ENCODE peak calls at places on chromosomes 16 and 17, in four cellular contexts. D is GM13977, R is endothelial cell, N is HFF-Myc. S is an unnamed sample.

GRCh38 chr17:29112780-29113295 is 67.4 kb downstream of the MYO18A start:
- DNase-seq in D (no peak), R (no peak), N (no peak), S (peak; percentile 47)

GRCh38 chr16:1469693-1470201 is 5.1 kb downstream of the CLCN7 start:
- DNase-seq in D (no peak), R (no peak), N (no peak), S (no peak)

GRCh38 chr17:48460055-48460454 is 30.0 kb upstream of the SKAP1 start:
- DNase-seq in D (no peak), R (no peak), N (no peak), S (no peak)

GRCh38 chr16:69535123-69536050 is 30.4 kb upstream of the NFAT5 start:
- DNase-seq in D (no peak), R (peak; percentile 7), N (no peak), S (peak; percentile 74)

GRCh38 chr16:17227278-17227677 is 243.5 kb downstream of the XYLT1 start:
- DNase-seq in D (no peak), R (no peak), N (no peak), S (no peak)

GRCh38 chr16:24729967-24730815 is 740 bp downstream of the TNRC6A start:
- DNase-seq in D (peak; percentile 41), R (peak; percentile 30), N (no peak), S (no peak)

GRCh38 chr16:4293822-4294457 is 21.1 kb upstream of the TFAP4 start:
- DNase-seq in D (no peak), R (peak; percentile 58), N (no peak), S (peak; percentile 77)

GRCh38 chr16:67542464-67542863 is 13.8 kb downstream of the RIPOR1 start:
- DNase-seq in D (peak; percentile 86), R (no peak), N (no peak), S (peak; percentile 72)

GRCh38 chr17:17783121-17783824 is 53.5 kb downstream of the SREBF1 start:
- DNase-seq in D (peak; percentile 84), R (peak; percentile 49), N (no peak), S (peak; percentile 74)

GRCh38 chr16:53695070-53695469 is 8.6 kb downstream of the RPGRIP1L start:
- DNase-seq in D (no peak), R (no peak), N (no peak), S (peak; percentile 85)

GRCh38 chr16:84044108-84044488 is 1.5 kb upstream of the SLC38A8 start:
- DNase-seq in D (no peak), R (peak; percentile 52), N (no peak), S (no peak)

GRCh38 chr16:53843084-53843483 is 139.1 kb downstream of the FTO start:
- DNase-seq in D (no peak), R (no peak), N (no peak), S (no peak)

GRCh38 chr17:81471804-81472456 is 40.7 kb downstream of the ACTG1 start:
- DNase-seq in D (no peak), R (no peak), N (peak; percentile 89), S (peak; percentile 95)

GRCh38 chr16:88702364-88703210 is 3.6 kb downstream of the RNF166 start:
- DNase-seq in D (no peak), R (no peak), N (no peak), S (no peak)

GRCh38 chr16:47016700-47017133 is 43.2 kb upstream of the DNAJA2 start:
- DNase-seq in D (peak; percentile 74), R (no peak), N (no peak), S (no peak)

GRCh38 chr16:87431926-87432325 is 39.8 kb downstream of the MAP1LC3B start:
- DNase-seq in D (no peak), R (no peak), N (peak; percentile 81), S (peak; percentile 89)

GRCh38 chr16:21218135-21218534 is 6.8 kb upstream of the ZP2 start:
- DNase-seq in D (no peak), R (no peak), N (no peak), S (no peak)

GRCh38 chr16:27779719-27780161 is 229.8 kb downstream of the KATNIP start:
- DNase-seq in D (no peak), R (peak; percentile 75), N (peak; percentile 15), S (peak; percentile 74)

GRCh38 chr17:37100231-37100630 is 151.5 kb downstream of the AATF start:
- DNase-seq in D (no peak), R (no peak), N (no peak), S (no peak)
- TF ChIP-seq CTCF in D (no peak), R (no peak), N (no peak), S (no peak)

GRCh38 chr17:2056221-2057129 is 1.6 kb downstream of the HIC1 start:
- DNase-seq in D (peak; percentile 79), R (peak; percentile 28), N (no peak), S (peak; percentile 74)
- TF ChIP-seq CTCF in D (peak; percentile 38), R (no peak), N (no peak), S (no peak)

GRCh38 chr17:75263051-75263450 is 1.4 kb downstream of the MRPS7 start:
- DNase-seq in D (no peak), R (no peak), N (no peak), S (no peak)
- TF ChIP-seq CTCF in D (no peak), R (no peak), N (no peak), S (no peak)

DNA sequence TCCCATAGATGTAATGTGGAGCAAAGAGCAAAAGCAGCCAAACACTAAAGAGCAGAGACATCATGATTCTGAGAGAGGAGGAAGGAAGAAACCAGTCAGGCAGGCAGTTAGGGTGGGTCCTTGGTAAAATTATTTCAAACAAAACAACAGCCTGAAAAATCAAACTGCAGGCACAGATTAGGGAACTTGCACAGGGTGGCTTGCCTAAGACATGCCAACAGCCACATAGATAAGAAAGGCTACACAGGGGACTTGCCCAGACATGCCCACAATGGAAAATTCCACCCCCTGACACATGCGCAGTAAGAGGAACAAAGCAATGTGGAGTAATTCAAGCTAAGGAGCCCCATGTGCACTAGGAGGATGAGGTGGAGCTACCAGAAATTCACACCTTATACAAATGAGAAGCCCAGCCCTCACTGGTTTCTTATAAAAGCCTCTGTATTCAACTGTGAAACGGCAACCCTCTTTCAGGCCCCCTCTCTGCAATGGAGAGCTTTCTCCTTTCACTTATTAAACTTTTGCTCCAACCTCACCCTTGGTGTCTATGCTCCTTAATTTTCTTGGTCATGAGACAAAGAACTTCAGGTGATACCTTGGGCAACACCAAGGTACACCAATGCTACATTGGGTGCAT is 7.3 kb upstream of the GAS7 start:
- DNase-seq in D (no peak), R (no peak), N (peak; percentile 11), S (no peak)
- TF ChIP-seq CTCF in D (no peak), R (no peak), N (no peak), S (no peak)